ENCODE peak calls at places on chromosomes 7 and 10, in five cellular contexts. R is lower leg skin, F is PC-9, G is left ventricle myocardium inferior, U is cardiac muscle cell. H is an unnamed sample.
A peak's percentile ranks its signal among the peaks of the same experiment; 100 is the strongest.

GRCh38 chr7:38318803-38319416 is 45.5 kb upstream of the TARP start:
- DNase-seq in R (no peak), F (peak; percentile 20), G (no peak), U (peak; percentile 56), H (peak; percentile 68)

GRCh38 chr7:19519443-19519977 is 189.3 kb downstream of the POLR1F start:
- DNase-seq in R (no peak), F (no peak), G (peak; percentile 20), U (peak; percentile 13), H (peak; percentile 46)

GRCh38 chr7:80453699-80454340 is 58.0 kb downstream of the GNAT3 start:
- DNase-seq in R (no peak), F (no peak), G (no peak), U (peak; percentile 20), H (peak; percentile 43)

GRCh38 chr7:117872565-117873055 is 631 bp downstream of the CTTNBP2 start:
- DNase-seq in R (no peak), F (no peak), G (peak; percentile 29), U (peak; percentile 64), H (no peak)

GRCh38 chr7:94264756-94265155 is 129.9 kb upstream of the COL1A2 start:
- DNase-seq in R (no peak), F (no peak), G (no peak), U (no peak), H (no peak)

GRCh38 chr7:117484988-117485655 is 5.3 kb downstream of the CFTR start:
- DNase-seq in R (no peak), F (no peak), G (no peak), U (no peak), H (no peak)

GRCh38 chr7:66110861-66111260 is 3.8 kb upstream of the CRCP start:
- DNase-seq in R (no peak), F (peak; percentile 64), G (no peak), U (no peak), H (peak; percentile 89)

GRCh38 chr10:77165445-77166316 is 471.9 kb downstream of the KCNMA1 start:
- DNase-seq in R (peak; percentile 29), F (peak; percentile 54), G (no peak), U (peak; percentile 74), H (peak; percentile 79)

GRCh38 chr7:139869886-139870285 is 40.8 kb downstream of the TBXAS1 start:
- DNase-seq in R (no peak), F (no peak), G (no peak), U (no peak), H (no peak)

GRCh38 chr10:93762979-93763391 is 5.2 kb downstream of the LGI1 start:
- DNase-seq in R (no peak), F (no peak), G (no peak), U (no peak), H (no peak)

GRCh38 chr10:12750526-12751201 is 250.8 kb downstream of the CCDC3 start:
- DNase-seq in R (no peak), F (no peak), G (no peak), U (no peak), H (no peak)

GRCh38 chr7:81638216-81638615 is 131.6 kb downstream of the HGF start:
- DNase-seq in R (no peak), F (no peak), G (no peak), U (no peak), H (no peak)

GRCh38 chr10:101389986-101390531 is 36.1 kb downstream of the BTRC start:
- DNase-seq in R (no peak), F (no peak), G (no peak), U (no peak), H (no peak)

GRCh38 chr10:77501152-77501845 is 136.3 kb downstream of the KCNMA1 start:
- DNase-seq in R (no peak), F (no peak), G (no peak), U (no peak), H (peak; percentile 39)

GRCh38 chr10:84634636-84635035 is 306.2 kb downstream of the CCSER2 start:
- DNase-seq in R (no peak), F (no peak), G (no peak), U (no peak), H (no peak)

GRCh38 chr7:27873981-27874957 is 134.3 kb downstream of the TAX1BP1 start:
- DNase-seq in R (peak; percentile 32), F (peak; percentile 78), G (peak; percentile 61), U (no peak), H (peak; percentile 84)

GRCh38 chr10:79102056-79102874 is 33.5 kb downstream of the ZMIZ1 start:
- DNase-seq in R (peak; percentile 75), F (no peak), G (peak; percentile 65), U (peak; percentile 81), H (peak; percentile 47)

GRCh38 chr7:50336909-50337703 is 32.6 kb downstream of the IKZF1 start:
- DNase-seq in R (no peak), F (no peak), G (no peak), U (no peak), H (no peak)

GRCh38 chr10:22629843-22630228 is 84.5 kb downstream of the PIP4K2A start:
- DNase-seq in R (no peak), F (no peak), G (no peak), U (no peak), H (no peak)

GRCh38 chr10:3868274-3868669 is 83.3 kb upstream of the KLF6 start:
- DNase-seq in R (no peak), F (no peak), G (no peak), U (no peak), H (no peak)

GRCh38 chr10:96306516-96306915 is 2.3 kb downstream of the DNTT start:
- DNase-seq in R (peak; percentile 50), F (no peak), G (peak; percentile 61), U (no peak), H (no peak)

GRCh38 chr7:47636111-47636692 is 54.3 kb upstream of the TNS3 start:
- DNase-seq in R (no peak), F (no peak), G (peak; percentile 32), U (no peak), H (no peak)

GRCh38 chr7:114086491-114086905 is 167.7 kb upstream of the PPP1R3A start:
- DNase-seq in R (no peak), F (peak; percentile 34), G (peak; percentile 26), U (peak; percentile 30), H (no peak)

GRCh38 chr7:15954671-15955354 is 268.3 kb upstream of the MEOX2 start:
- DNase-seq in R (no peak), F (no peak), G (no peak), U (no peak), H (no peak)

GRCh38 chr10:129042747-129043146 is 424.3 kb upstream of the MGMT start:
- DNase-seq in R (no peak), F (no peak), G (no peak), U (no peak), H (no peak)

GRCh38 chr10:102121739-102122372 is 1.7 kb upstream of the LDB1 start:
- DNase-seq in R (no peak), F (no peak), G (no peak), U (peak; percentile 51), H (no peak)

GRCh38 chr7:45716380-45717203 is 142.4 kb downstream of the ADCY1 start:
- DNase-seq in R (no peak), F (no peak), G (peak; percentile 53), U (no peak), H (no peak)

GRCh38 chr10:102200751-102201640 is 25.1 kb upstream of the ELOVL3 start:
- DNase-seq in R (no peak), F (no peak), G (no peak), U (no peak), H (no peak)

GRCh38 chr7:88322151-88322550 is 15.5 kb upstream of the STEAP4 start:
- DNase-seq in R (no peak), F (no peak), G (no peak), U (no peak), H (no peak)

GRCh38 chr7:80131675-80132435 is 2.8 kb upstream of the GNAI1 start:
- DNase-seq in R (no peak), F (no peak), G (no peak), U (no peak), H (no peak)

GRCh38 chr10:132539894-132540293 is 2.3 kb downstream of the INPP5A start:
- DNase-seq in R (no peak), F (no peak), G (no peak), U (no peak), H (no peak)

GRCh38 chr7:24354456-24354855 is 70.5 kb downstream of the NPY start:
- DNase-seq in R (no peak), F (no peak), G (no peak), U (no peak), H (no peak)

DNA sequence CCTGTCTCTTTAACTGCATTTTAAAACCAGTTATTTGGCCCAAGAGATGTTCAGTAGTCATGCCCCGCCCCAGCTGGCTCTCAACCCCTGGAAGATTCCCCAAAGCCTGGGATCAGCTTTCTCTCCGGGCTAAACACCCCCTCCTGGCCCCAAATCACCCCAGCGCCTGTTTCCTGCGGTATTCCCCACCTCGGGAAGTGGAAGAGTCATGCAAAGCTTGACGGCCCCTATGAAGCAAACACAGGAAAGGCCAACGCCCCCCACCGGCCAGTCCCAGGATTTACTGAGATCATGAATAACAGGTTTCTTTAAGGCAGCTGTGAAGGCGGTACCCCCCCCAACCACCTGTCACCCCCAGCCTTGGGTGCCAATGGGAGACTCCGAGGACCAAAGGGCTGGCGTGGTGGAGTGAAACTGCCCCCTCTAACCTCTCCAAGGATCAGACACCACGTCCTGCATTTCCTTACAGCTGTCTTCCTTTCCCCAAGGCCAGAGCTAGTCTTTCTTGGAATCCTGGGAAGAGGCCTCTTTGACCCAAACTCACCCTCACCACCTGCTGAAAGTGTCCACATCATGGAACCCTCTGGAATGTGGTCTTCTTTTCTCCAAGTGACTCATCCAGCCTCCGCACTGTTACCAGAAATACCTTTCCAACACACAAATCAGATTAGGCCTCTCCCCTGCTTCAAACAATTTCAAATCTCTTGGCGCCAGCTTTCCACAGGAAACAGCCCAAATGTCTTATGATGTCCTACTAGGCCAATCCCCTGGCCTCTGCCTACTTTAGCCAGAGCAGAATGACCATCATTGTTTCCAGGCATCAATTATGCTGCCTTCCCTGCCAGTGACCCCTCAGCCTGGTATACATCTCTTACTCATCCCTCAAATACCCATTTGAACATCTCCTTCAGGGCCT is 301.5 kb downstream of the ZEB1 start:
- DNase-seq in R (peak; percentile 75), F (no peak), G (peak; percentile 83), U (peak; percentile 7), H (no peak)
- TF ChIP-seq CTCF in R (no peak), F (no peak), G (peak; percentile 50), U (peak; percentile 58), H (no peak)

GRCh38 chr10:23657677-23658076 is 218.8 kb downstream of the OTUD1 start:
- DNase-seq in R (no peak), F (no peak), G (no peak), U (no peak), H (no peak)

GRCh38 chr10:23656735-23657134 is 217.9 kb downstream of the OTUD1 start:
- DNase-seq in R (no peak), F (no peak), G (no peak), U (peak; percentile 28), H (peak; percentile 26)
- TF ChIP-seq CTCF in R (no peak), F (peak; percentile 57), G (peak; percentile 60), U (no peak), H (peak; percentile 60)

GRCh38 chr10:35613597-35614226 is 8.6 kb downstream of the GJD4 start:
- DNase-seq in R (no peak), F (no peak), G (no peak), U (peak; percentile 28), H (peak; percentile 32)
- TF ChIP-seq CTCF in R (no peak), F (peak; percentile 38), G (peak; percentile 44), U (peak; percentile 44), H (peak; percentile 63)

GRCh38 chr10:11434323-11434722 is 177.1 kb downstream of the USP6NL start:
- DNase-seq in R (no peak), F (no peak), G (no peak), U (no peak), H (peak; percentile 18)
- TF ChIP-seq CTCF in R (no peak), F (no peak), G (no peak), U (peak; percentile 30), H (peak; percentile 14)

GRCh38 chr10:66927271-66927950 is 1.6 kb downstream of the LRRTM3 start:
- DNase-seq in R (no peak), F (no peak), G (no peak), U (no peak), H (no peak)
- TF ChIP-seq CTCF in R (no peak), F (no peak), G (no peak), U (no peak), H (no peak)

GRCh38 chr7:3194501-3195141 is 106.4 kb upstream of the SDK1 start:
- DNase-seq in R (no peak), F (peak; percentile 87), G (no peak), U (no peak), H (peak; percentile 34)
- TF ChIP-seq CTCF in R (no peak), F (peak; percentile 69), G (no peak), U (peak; percentile 36), H (no peak)

H was measured in MCF 10A.